ENCODE peak calls at places on chromosome 13, in five cellular contexts. One of them, this sample, is unnamed. For H3K4me1, the result is how much of the 10 kb centered on the place peaks cover.

GRCh38 chr13:30725331-30726085 is 9.8 kb upstream of the ALOX5AP start:
- DNase-seq in adrenal gland: no peak
- DNase-seq in mesenchymal stem cell: no peak
- DNase-seq in transverse colon: no peak
- DNase-seq in heart right ventricle: no peak
- DNase-seq in this sample: no peak

GRCh38 chr13:32734511-32734910 is 148.3 kb downstream of the PDS5B start:
- DNase-seq in adrenal gland: peak
- DNase-seq in transverse colon: no peak
- DNase-seq in mesenchymal stem cell: no peak
- DNase-seq in heart right ventricle: no peak
- DNase-seq in this sample: no peak

GRCh38 chr13:80931766-80932165 is 590.8 kb upstream of the SPRY2 start:
- DNase-seq in transverse colon: no peak
- DNase-seq in heart right ventricle: no peak
- DNase-seq in adrenal gland: no peak
- DNase-seq in mesenchymal stem cell: peak
- DNase-seq in this sample: no peak

GRCh38 chr13:99821741-99822140 is 149.8 kb downstream of the ZIC5 start:
- DNase-seq in heart right ventricle: no peak
- DNase-seq in transverse colon: no peak
- DNase-seq in mesenchymal stem cell: no peak
- DNase-seq in adrenal gland: no peak
- DNase-seq in this sample: no peak

GRCh38 chr13:48555441-48555840 is 22.6 kb upstream of the RCBTB2 start:
- DNase-seq in mesenchymal stem cell: no peak
- DNase-seq in heart right ventricle: no peak
- DNase-seq in adrenal gland: no peak
- DNase-seq in transverse colon: no peak
- DNase-seq in this sample: no peak

GRCh38 chr13:40664100-40665060 is 2.1 kb downstream of the FOXO1 start:
- DNase-seq in adrenal gland: peak
- DNase-seq in transverse colon: peak
- DNase-seq in mesenchymal stem cell: peak
- DNase-seq in heart right ventricle: peak
- DNase-seq in this sample: peak

GRCh38 chr13:46392967-46393366 is 5.9 kb upstream of the RUBCNL start:
- DNase-seq in adrenal gland: no peak
- DNase-seq in heart right ventricle: no peak
- DNase-seq in transverse colon: no peak
- DNase-seq in mesenchymal stem cell: no peak
- DNase-seq in this sample: no peak

GRCh38 chr13:85728831-85729230 is 70.4 kb downstream of the SLITRK6 start:
- DNase-seq in adrenal gland: no peak
- DNase-seq in heart right ventricle: no peak
- DNase-seq in transverse colon: no peak
- DNase-seq in mesenchymal stem cell: peak
- DNase-seq in this sample: no peak

GRCh38 chr13:73754727-73755292 is 379.4 kb downstream of the KLF12 start:
- DNase-seq in adrenal gland: no peak
- DNase-seq in transverse colon: no peak
- DNase-seq in mesenchymal stem cell: peak
- DNase-seq in heart right ventricle: no peak
- DNase-seq in this sample: no peak

GRCh38 chr13:80101040-80101439 is 239.9 kb downstream of the SPRY2 start:
- DNase-seq in mesenchymal stem cell: no peak
- DNase-seq in transverse colon: no peak
- DNase-seq in heart right ventricle: no peak
- DNase-seq in adrenal gland: no peak
- DNase-seq in this sample: no peak

GRCh38 chr13:77537302-77537919 is 1.9 kb downstream of the SCEL start:
- DNase-seq in mesenchymal stem cell: no peak
- DNase-seq in heart right ventricle: no peak
- DNase-seq in adrenal gland: no peak
- DNase-seq in transverse colon: no peak
- DNase-seq in this sample: no peak

GRCh38 chr13:95327190-95327589 is 25.9 kb upstream of the ABCC4 start:
- DNase-seq in adrenal gland: no peak
- DNase-seq in transverse colon: peak
- DNase-seq in heart right ventricle: no peak
- DNase-seq in mesenchymal stem cell: no peak
- DNase-seq in this sample: no peak

GRCh38 chr13:78960881-78961280 is 301.9 kb upstream of the OBI1 start:
- DNase-seq in transverse colon: no peak
- DNase-seq in heart right ventricle: no peak
- DNase-seq in mesenchymal stem cell: no peak
- DNase-seq in adrenal gland: no peak
- DNase-seq in this sample: no peak

GRCh38 chr13:32984857-32985626 is 31.2 kb upstream of the KL start:
- DNase-seq in mesenchymal stem cell: peak
- DNase-seq in adrenal gland: no peak
- DNase-seq in heart right ventricle: no peak
- DNase-seq in transverse colon: peak
- DNase-seq in this sample: no peak

GRCh38 chr13:107842562-107843180 is 372.7 kb downstream of the LIG4 start:
- DNase-seq in transverse colon: no peak
- DNase-seq in adrenal gland: no peak
- DNase-seq in heart right ventricle: no peak
- DNase-seq in mesenchymal stem cell: peak
- DNase-seq in this sample: no peak

GRCh38 chr13:46211521-46212351 is at the start of gene LRRC63:
- DNase-seq in adrenal gland: peak
- DNase-seq in heart right ventricle: peak
- DNase-seq in mesenchymal stem cell: peak
- DNase-seq in transverse colon: peak
- DNase-seq in this sample: peak

GRCh38 chr13:35157143-35157755 is 215.2 kb downstream of the NBEA start:
- DNase-seq in heart right ventricle: no peak
- DNase-seq in mesenchymal stem cell: peak
- DNase-seq in transverse colon: peak
- DNase-seq in adrenal gland: no peak
- DNase-seq in this sample: peak

GRCh38 chr13:61778531-61778930 is 362.9 kb upstream of the PCDH20 start:
- DNase-seq in adrenal gland: no peak
- DNase-seq in transverse colon: no peak
- DNase-seq in heart right ventricle: no peak
- DNase-seq in mesenchymal stem cell: no peak
- DNase-seq in this sample: no peak

GRCh38 chr13:97341135-97341534 is 92.8 kb upstream of the RAP2A start:
- DNase-seq in adrenal gland: no peak
- DNase-seq in heart right ventricle: no peak
- DNase-seq in transverse colon: no peak
- DNase-seq in mesenchymal stem cell: peak
- DNase-seq in this sample: no peak

GRCh38 chr13:45391926-45392325 is 26.2 kb downstream of the SLC25A30 start:
- DNase-seq in mesenchymal stem cell: no peak
- DNase-seq in heart right ventricle: no peak
- DNase-seq in transverse colon: no peak
- DNase-seq in adrenal gland: no peak
- DNase-seq in this sample: no peak

GRCh38 chr13:72146816-72147215 is 279.8 kb upstream of the DACH1 start:
- DNase-seq in transverse colon: no peak
- DNase-seq in mesenchymal stem cell: no peak
- DNase-seq in heart right ventricle: no peak
- DNase-seq in adrenal gland: no peak
- DNase-seq in this sample: no peak

GRCh38 chr13:72150502-72150901 is 283.5 kb upstream of the DACH1 start:
- DNase-seq in transverse colon: no peak
- DNase-seq in mesenchymal stem cell: no peak
- DNase-seq in adrenal gland: no peak
- DNase-seq in heart right ventricle: no peak
- DNase-seq in this sample: no peak

GRCh38 chr13:72145383-72145782 is 278.4 kb upstream of the DACH1 start:
- DNase-seq in adrenal gland: no peak
- DNase-seq in heart right ventricle: no peak
- DNase-seq in mesenchymal stem cell: peak
- DNase-seq in transverse colon: no peak
- DNase-seq in this sample: no peak

GRCh38 chr13:72149701-72150100 is 282.7 kb upstream of the DACH1 start:
- DNase-seq in transverse colon: no peak
- DNase-seq in mesenchymal stem cell: no peak
- DNase-seq in adrenal gland: no peak
- DNase-seq in heart right ventricle: no peak
- DNase-seq in this sample: no peak

GRCh38 chr13:72151241-72151640 is 284.2 kb upstream of the DACH1 start:
- DNase-seq in mesenchymal stem cell: peak
- DNase-seq in adrenal gland: no peak
- DNase-seq in transverse colon: no peak
- DNase-seq in heart right ventricle: no peak
- DNase-seq in this sample: no peak
- H3K4me1 ChIP-seq in mesenchymal stem cell: under half
- H3K4me1 ChIP-seq in adrenal gland: under half
- H3K4me1 ChIP-seq in transverse colon: under half
- H3K4me1 ChIP-seq in heart right ventricle: under half
- H3K4me1 ChIP-seq in this sample: under half

DNA sequence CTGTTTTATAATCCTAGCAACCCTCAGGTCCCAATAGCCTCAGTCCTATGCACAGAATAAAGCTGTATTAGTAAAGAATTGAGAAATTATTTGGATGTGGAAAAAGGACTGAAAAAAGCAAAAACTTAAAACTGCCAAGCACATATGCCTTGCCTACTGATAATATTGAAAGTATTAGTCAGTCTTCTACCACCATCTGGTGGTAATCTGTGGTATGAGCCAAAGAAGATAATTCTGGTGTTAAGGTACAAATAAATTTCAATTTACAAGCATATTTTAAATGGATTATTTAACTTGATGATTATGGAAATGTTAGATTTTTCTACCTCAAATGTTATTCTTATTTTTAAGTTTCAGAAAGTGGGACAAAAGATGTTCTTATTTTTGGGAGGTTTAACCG is 460.3 kb upstream of the KLHL1 start:
- DNase-seq in transverse colon: no peak
- DNase-seq in adrenal gland: no peak
- DNase-seq in heart right ventricle: no peak
- DNase-seq in mesenchymal stem cell: peak
- DNase-seq in this sample: no peak
- H3K4me1 ChIP-seq in transverse colon: under half
- H3K4me1 ChIP-seq in adrenal gland: under half
- H3K4me1 ChIP-seq in heart right ventricle: under half
- H3K4me1 ChIP-seq in mesenchymal stem cell: under half
- H3K4me1 ChIP-seq in this sample: under half

DNA sequence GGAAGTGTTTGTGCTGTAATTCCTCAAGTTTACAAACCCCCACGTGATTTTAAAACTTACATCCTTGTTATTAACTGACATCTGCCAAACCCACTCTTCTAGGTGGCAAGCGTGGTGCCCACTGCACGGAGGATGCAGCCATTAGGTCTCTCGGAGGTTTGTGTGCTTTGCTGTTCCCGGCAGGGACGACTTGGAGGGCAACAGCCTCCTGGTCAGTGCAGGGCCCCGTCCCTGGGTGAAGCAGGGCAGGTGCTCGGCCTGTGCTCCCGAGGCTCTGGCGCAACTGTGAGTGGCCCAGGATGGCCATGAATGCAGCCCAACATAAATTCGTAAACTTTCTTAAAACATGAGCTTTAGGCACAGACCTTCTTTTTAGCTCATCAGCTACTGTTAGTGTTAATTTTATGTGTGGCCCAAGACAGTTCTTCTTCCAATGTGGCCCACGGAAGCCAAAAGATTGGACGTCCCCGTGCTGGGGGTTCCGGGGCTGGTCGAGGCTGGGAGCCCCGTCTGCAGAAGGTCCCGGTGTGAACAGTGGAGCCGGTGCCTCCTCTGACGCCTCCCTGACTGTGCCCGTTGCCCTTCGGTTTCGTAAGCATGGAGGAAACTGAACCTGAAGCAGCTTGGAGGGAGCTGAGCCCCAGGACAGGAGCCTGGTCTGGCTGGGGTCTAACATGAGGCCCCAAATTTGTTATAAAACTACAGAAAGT is 11.9 kb downstream of the GAS6 start:
- DNase-seq in mesenchymal stem cell: no peak
- DNase-seq in adrenal gland: no peak
- DNase-seq in transverse colon: no peak
- DNase-seq in heart right ventricle: no peak
- DNase-seq in this sample: no peak
- H3K4me1 ChIP-seq in mesenchymal stem cell: half or more
- H3K4me1 ChIP-seq in adrenal gland: under half
- H3K4me1 ChIP-seq in transverse colon: half or more
- H3K4me1 ChIP-seq in heart right ventricle: half or more
- H3K4me1 ChIP-seq in this sample: under half

GRCh38 chr13:42758515-42758914 is 22.9 kb upstream of the FAM216B start:
- DNase-seq in adrenal gland: no peak
- DNase-seq in heart right ventricle: no peak
- DNase-seq in transverse colon: no peak
- DNase-seq in mesenchymal stem cell: no peak
- DNase-seq in this sample: no peak
- H3K4me1 ChIP-seq in adrenal gland: under half
- H3K4me1 ChIP-seq in heart right ventricle: under half
- H3K4me1 ChIP-seq in transverse colon: under half
- H3K4me1 ChIP-seq in mesenchymal stem cell: under half
- H3K4me1 ChIP-seq in this sample: under half

GRCh38 chr13:43786766-43787517 is at the start of gene ENOX1:
- DNase-seq in mesenchymal stem cell: peak
- DNase-seq in heart right ventricle: peak
- DNase-seq in adrenal gland: peak
- DNase-seq in transverse colon: peak
- DNase-seq in this sample: peak
- H3K4me1 ChIP-seq in mesenchymal stem cell: under half
- H3K4me1 ChIP-seq in heart right ventricle: under half
- H3K4me1 ChIP-seq in adrenal gland: under half
- H3K4me1 ChIP-seq in transverse colon: under half
- H3K4me1 ChIP-seq in this sample: under half

DNA sequence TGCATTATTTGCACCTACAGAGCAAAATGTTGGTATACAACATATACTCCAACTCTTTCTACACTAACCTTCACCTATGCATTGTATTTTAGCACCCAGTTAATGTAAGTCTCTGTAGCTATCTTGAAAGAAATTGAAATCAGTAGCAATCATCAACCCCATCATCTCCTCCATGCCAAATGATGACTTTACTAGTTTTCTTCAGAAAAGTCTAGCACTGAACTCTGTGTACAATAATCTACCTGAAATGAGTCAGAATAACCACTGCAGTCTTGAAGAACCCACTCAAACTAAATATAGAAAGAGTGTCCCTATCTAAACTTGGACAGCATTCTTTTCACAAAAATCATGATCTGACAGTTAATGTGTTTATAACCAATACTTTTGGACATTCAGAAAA is 9.8 kb downstream of the IRS2 start:
- DNase-seq in transverse colon: no peak
- DNase-seq in heart right ventricle: no peak
- DNase-seq in mesenchymal stem cell: no peak
- DNase-seq in adrenal gland: no peak
- DNase-seq in this sample: no peak
- H3K4me1 ChIP-seq in transverse colon: under half
- H3K4me1 ChIP-seq in heart right ventricle: half or more
- H3K4me1 ChIP-seq in mesenchymal stem cell: under half
- H3K4me1 ChIP-seq in adrenal gland: half or more
- H3K4me1 ChIP-seq in this sample: under half